ENCODE peak calls at places on chromosomes 3 and 15, in six cellular contexts. H, R, D, Y, N and L are unnamed samples.
A peak's percentile ranks its signal among the peaks of the same experiment; 100 is the strongest.

GRCh38 chr3:80785475-80785874 is 976.0 kb downstream of the GBE1 start:
- DNase-seq in R (no peak), D (no peak), N (peak; percentile 57), Y (no peak), H (no peak), L (no peak)

GRCh38 chr3:36679384-36680200 is 84.8 kb downstream of the DCLK3 start:
- DNase-seq in Y (no peak), D (no peak), N (no peak), R (no peak), H (no peak), L (no peak)

GRCh38 chr3:50242778-50243551 is 7.0 kb downstream of the GNAI2 start:
- DNase-seq in N (peak; percentile 93), Y (peak; percentile 53), H (peak; percentile 58), R (no peak), D (peak; percentile 47), L (peak; percentile 69)

GRCh38 chr3:134030382-134030753 is 643 bp upstream of the SLCO2A1 start:
- DNase-seq in N (no peak), R (no peak), H (no peak), Y (no peak), D (no peak), L (peak; percentile 83)

GRCh38 chr3:44039006-44039405 is 202.7 kb upstream of the TOPAZ1 start:
- DNase-seq in D (no peak), H (no peak), R (no peak), Y (no peak), N (no peak), L (no peak)

GRCh38 chr15:73366766-73367623 is 1.8 kb downstream of the HCN4 start:
- DNase-seq in D (no peak), Y (no peak), R (no peak), H (no peak), N (no peak), L (no peak)

GRCh38 chr3:149273096-149273751 is 51.6 kb upstream of the CP start:
- DNase-seq in D (no peak), N (peak; percentile 86), R (peak; percentile 64), Y (no peak), H (peak; percentile 69), L (peak; percentile 37)

GRCh38 chr15:78740904-78741274 is 70.4 kb downstream of the ADAMTS7 start:
- DNase-seq in D (no peak), H (no peak), Y (no peak), N (no peak), R (no peak), L (no peak)

GRCh38 chr3:181689546-181689945 is 22.2 kb upstream of the SOX2 start:
- DNase-seq in R (no peak), D (no peak), Y (no peak), N (no peak), H (no peak), L (no peak)

GRCh38 chr15:81265944-81266775 is 57.8 kb downstream of the STARD5 start:
- DNase-seq in H (peak; percentile 83), N (peak; percentile 80), Y (peak; percentile 86), D (peak; percentile 15), R (peak; percentile 85), L (peak; percentile 96)

GRCh38 chr3:150299221-150299620 is 108.9 kb upstream of the TSC22D2 start:
- DNase-seq in H (no peak), D (no peak), R (no peak), N (peak; percentile 12), Y (no peak), L (no peak)

GRCh38 chr3:79521221-79521848 is 246.5 kb downstream of the ROBO1 start:
- DNase-seq in N (peak; percentile 79), H (no peak), Y (no peak), D (no peak), R (no peak), L (no peak)

GRCh38 chr3:168865022-168865551 is 769.4 kb upstream of the GOLIM4 start:
- DNase-seq in H (no peak), R (no peak), N (peak; percentile 71), D (no peak), Y (no peak), L (no peak)

GRCh38 chr15:81091889-81092558 is 42.0 kb upstream of the CFAP161 start:
- DNase-seq in N (peak; percentile 95), H (peak; percentile 72), Y (no peak), D (no peak), R (peak; percentile 79), L (no peak)

GRCh38 chr15:63504979-63505841 is 817 bp downstream of the USP3 start:
- DNase-seq in H (peak; percentile 58), N (peak; percentile 75), D (no peak), R (peak; percentile 78), Y (peak; percentile 73), L (no peak)

GRCh38 chr15:26634319-26634718 is 138.5 kb downstream of the GABRB3 start:
- DNase-seq in N (no peak), H (no peak), D (no peak), R (no peak), Y (no peak), L (no peak)

GRCh38 chr3:42735021-42735420 is 32.4 kb upstream of the HHATL start:
- DNase-seq in N (no peak), Y (no peak), D (no peak), H (no peak), R (no peak), L (no peak)

DNA sequence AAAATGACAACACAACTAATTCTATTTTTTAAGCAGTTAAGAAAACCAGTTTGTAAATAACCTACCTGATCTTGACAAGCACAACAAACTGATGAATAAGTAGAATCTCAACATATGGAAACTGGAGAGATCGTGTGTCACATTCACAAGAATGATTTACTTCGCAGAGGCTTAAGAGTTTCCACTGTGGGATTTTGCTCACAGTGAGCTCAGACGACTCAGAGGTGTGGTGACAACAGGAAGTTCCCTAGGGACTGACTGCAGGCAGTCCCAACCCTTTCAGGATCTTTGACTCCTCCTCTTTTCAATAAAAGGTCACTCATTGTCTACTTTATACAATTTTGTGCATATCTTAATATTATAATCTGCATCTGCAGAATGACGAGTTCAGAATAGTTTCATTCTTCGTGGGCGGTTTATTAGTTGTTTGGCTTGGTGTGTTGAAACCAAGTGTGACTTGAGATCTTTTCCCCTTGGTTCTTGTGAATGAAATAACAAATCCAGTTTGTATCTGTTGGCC is at the start of gene LIPH:
- DNase-seq in H (no peak), D (no peak), R (peak; percentile 52), Y (no peak), N (no peak), L (no peak)
- H3K4me3 ChIP-seq in H (no peak within 1 kb of the TSS), D (peak within 1 kb of the TSS; percentile 9), R (peak within 1 kb of the TSS; percentile 12), Y (peak within 1 kb of the TSS; percentile 7), N (no peak within 1 kb of the TSS), L (no peak within 1 kb of the TSS)

GRCh38 chr3:188051801-188052228 is 102.1 kb upstream of the LPP start:
- DNase-seq in R (no peak), H (peak; percentile 89), Y (peak; percentile 88), D (no peak), N (no peak), L (no peak)

GRCh38 chr3:188049890-188050530 is 103.9 kb upstream of the LPP start:
- DNase-seq in N (no peak), Y (no peak), R (no peak), D (no peak), H (no peak), L (no peak)

GRCh38 chr3:188053710-188054379 is 100.1 kb upstream of the LPP start:
- DNase-seq in D (no peak), Y (no peak), R (no peak), N (no peak), H (no peak), L (no peak)

GRCh38 chr3:188052966-188053340 is 101.0 kb upstream of the LPP start:
- DNase-seq in R (no peak), Y (no peak), H (no peak), D (no peak), N (no peak), L (no peak)

DNA sequence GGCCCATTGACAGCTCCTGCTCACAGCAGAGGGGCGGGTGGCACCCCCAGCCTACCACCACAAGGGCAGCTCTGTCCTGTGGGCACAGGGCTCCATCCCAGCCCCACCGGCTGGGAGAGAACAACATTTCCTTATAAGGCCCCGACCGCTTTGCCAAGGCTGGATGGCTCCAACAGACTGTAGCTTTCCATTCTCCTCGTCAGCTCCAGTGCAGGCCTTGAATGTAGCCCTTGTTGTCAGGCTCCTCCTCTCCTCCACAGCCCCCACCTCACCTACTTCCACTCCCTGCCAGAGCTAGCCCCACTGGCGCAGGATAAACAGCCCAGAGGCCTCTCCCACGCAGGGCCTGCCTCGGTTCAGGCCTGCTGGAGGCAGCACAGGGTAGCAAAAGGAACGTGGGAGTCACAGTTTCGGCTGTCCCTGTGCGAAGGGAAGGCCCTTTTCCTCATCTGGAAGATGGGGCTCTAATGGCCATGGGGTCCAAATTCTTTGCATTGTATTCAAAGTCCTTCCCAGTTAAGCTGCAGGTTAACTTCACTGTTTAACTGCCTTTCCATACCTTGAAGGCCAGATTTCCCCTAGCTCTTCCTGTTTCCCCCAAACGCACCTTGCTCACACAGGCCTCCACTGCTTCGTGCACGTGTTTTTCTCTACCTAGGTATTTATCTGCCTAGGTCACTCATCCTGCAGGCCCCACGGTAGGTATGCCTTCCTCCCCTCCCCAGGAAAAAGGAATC is 101.6 kb upstream of the LPP start:
- DNase-seq in H (peak; percentile 98), Y (peak; percentile 94), D (no peak), N (peak; percentile 36), R (peak; percentile 54), L (peak; percentile 86)
- TF ChIP-seq CTCF in H (peak; percentile 76), Y (peak; percentile 85), D (peak; percentile 34), N (no peak), R (no peak), L (no peak)

DNA sequence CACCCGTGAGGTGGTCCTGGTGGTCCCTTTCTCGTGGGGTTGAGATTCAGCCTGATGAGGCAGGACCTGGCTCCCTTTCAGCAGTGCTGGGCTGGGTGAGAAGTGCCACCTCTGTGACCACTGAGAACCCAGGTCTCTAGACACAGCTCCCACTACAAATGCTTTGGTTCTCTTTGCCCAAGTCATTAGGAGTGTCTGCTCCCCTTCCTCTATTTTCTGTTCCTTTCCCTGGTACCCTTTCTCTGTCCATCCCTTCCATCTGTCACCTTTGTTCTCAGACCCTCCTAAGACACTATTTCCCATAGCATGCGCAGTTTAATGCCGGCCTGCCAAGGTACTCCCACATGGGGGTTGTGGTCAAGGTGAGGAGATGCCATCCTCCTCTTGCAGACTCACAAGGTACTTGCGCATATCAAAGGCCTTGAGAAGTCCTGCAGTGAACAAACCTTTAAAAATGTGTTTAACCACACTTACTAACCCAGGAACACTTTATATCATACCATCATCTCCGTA is 297.7 kb downstream of the LRTM1 start:
- DNase-seq in R (no peak), H (no peak), D (no peak), N (no peak), Y (no peak), L (no peak)
- TF ChIP-seq POLR2A in R (no peak), H (no peak), D (no peak), N (no peak), Y (no peak), L (no peak)

DNA sequence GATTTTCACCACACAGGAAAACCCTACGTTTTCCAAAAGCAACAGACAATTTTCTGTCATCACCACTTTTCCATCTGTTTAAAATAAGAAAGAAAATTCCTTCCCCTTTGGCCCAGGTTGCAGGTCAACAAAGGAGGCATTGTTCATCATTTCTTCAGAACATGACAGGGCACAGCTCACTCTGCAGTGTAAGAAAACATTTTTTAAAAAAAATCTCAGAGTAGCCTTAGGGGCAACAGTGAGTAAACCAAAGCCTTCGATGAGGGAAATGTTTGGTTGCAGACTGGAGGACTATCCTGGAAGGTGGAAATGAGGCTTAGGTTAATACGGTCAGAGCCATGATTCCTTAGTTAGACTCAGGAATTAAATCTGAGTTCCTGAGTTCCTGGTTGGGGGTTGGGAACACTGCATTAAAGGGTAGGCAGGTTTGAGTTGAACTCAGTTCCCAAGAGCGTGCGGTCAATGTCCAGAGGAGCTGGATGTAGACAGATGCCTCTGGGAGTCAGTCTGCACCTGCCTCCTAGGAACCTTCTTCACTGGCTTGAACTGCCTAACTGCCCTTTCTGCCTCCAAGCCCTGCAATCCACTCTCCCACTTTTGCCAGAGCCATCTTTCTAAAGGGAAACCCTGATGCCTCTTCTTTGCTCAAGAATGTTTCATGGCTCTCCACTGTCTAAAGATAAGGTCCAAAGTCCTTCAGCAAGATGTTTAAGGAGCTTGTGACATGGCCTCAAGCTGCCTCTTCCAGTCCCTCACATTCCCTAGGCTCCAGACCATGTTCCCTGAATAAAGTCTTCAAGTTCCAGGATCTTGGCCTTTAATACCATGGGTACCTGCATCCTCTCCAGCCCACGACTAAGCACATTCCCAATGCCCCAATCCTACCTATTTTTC is 3.2 kb upstream of the HES1 start:
- DNase-seq in D (no peak), Y (no peak), R (no peak), N (no peak), H (no peak), L (no peak)
- H3K4me3 ChIP-seq in D (no peak overlapping the region), Y (no peak overlapping the region), R (no peak overlapping the region), N (no peak overlapping the region), H (no peak overlapping the region), L (no peak overlapping the region)